ENCODE peak calls at places on chromosomes 7 and 10, in nine cellular contexts. Z, A, Q, U, I, H, P, J and E are unnamed samples.

GRCh38 chr10:89301721-89302445 is at the start of gene IFIT2:
- DNase-seq in U (peak; percentile 55), I (peak; percentile 85), A (peak; percentile 75), Q (no peak), P (peak; percentile 78), H (peak; percentile 66), Z (peak; percentile 58), J (peak; percentile 42), E (peak; percentile 53)

GRCh38 chr7:96596120-96596826 is 113.4 kb downstream of the SEM1 start:
- DNase-seq in P (peak; percentile 6), J (peak; percentile 27), H (no peak), Z (no peak), U (peak; percentile 41), I (peak; percentile 11), Q (peak; percentile 50), A (peak; percentile 2), E (no peak)

GRCh38 chr10:121092341-121093099 is 241.4 kb downstream of the WDR11 start:
- DNase-seq in J (no peak), I (peak; percentile 73), U (no peak), Z (no peak), A (no peak), H (no peak), P (no peak), Q (no peak), E (no peak)

GRCh38 chr10:93235686-93236085 is 162.0 kb downstream of the CYP26A1 start:
- DNase-seq in P (peak; percentile 92), I (peak; percentile 77), J (no peak), Q (no peak), H (no peak), A (peak; percentile 62), Z (no peak), U (no peak), E (no peak)

GRCh38 chr10:94524146-94524545 is 21.4 kb upstream of the HELLS start:
- DNase-seq in Z (no peak), I (peak; percentile 44), J (no peak), Q (no peak), U (no peak), A (peak; percentile 46), P (peak; percentile 63), H (no peak), E (no peak)

GRCh38 chr7:129969881-129970446 is 17.2 kb upstream of the UBE2H start:
- DNase-seq in Q (no peak), A (peak; percentile 78), J (no peak), P (peak; percentile 36), Z (no peak), H (no peak), I (peak; percentile 81), U (peak; percentile 29), E (peak; percentile 58)

GRCh38 chr10:49534670-49535381 is 4.1 kb downstream of the ERCC6 start:
- DNase-seq in J (no peak), P (peak; percentile 80), H (peak; percentile 91), Z (no peak), U (no peak), Q (no peak), I (peak; percentile 70), A (peak; percentile 64), E (no peak)

GRCh38 chr7:25726180-25726579 is 425.8 kb upstream of the NFE2L3 start:
- DNase-seq in Z (no peak), I (no peak), A (no peak), P (no peak), Q (no peak), J (no peak), H (no peak), U (no peak), E (no peak)

GRCh38 chr10:121057291-121057690 is 206.1 kb downstream of the WDR11 start:
- DNase-seq in A (no peak), H (no peak), U (no peak), I (no peak), Z (no peak), J (no peak), P (no peak), Q (no peak), E (no peak)

GRCh38 chr7:144489504-144489903 is 86.0 kb upstream of the NOBOX start:
- DNase-seq in J (no peak), U (no peak), A (no peak), H (no peak), P (no peak), Q (no peak), I (no peak), Z (no peak), E (no peak)

GRCh38 chr10:27446091-27446918 is 57.8 kb upstream of the RAB18 start:
- DNase-seq in Z (no peak), Q (peak; percentile 9), J (no peak), A (peak; percentile 52), P (peak; percentile 55), U (peak; percentile 65), H (no peak), I (peak; percentile 60), E (no peak)
- H3K4me3 ChIP-seq in Z (no peak overlapping the region), Q (no peak overlapping the region), J (no peak overlapping the region), A (no peak overlapping the region), P (no peak overlapping the region), U (no peak overlapping the region), H (no peak overlapping the region), I (no peak overlapping the region), E (no peak overlapping the region)

GRCh38 chr7:115086146-115086841 is 164.4 kb downstream of the MDFIC start:
- DNase-seq in J (no peak), Z (no peak), I (no peak), U (no peak), H (no peak), Q (no peak), P (no peak), A (no peak), E (no peak)
- TF ChIP-seq CTCF in J (no peak), Z (no peak), I (no peak), U (peak; percentile 36), H (no peak), Q (peak; percentile 37), P (peak; percentile 10), A (no peak), E (no peak)

DNA sequence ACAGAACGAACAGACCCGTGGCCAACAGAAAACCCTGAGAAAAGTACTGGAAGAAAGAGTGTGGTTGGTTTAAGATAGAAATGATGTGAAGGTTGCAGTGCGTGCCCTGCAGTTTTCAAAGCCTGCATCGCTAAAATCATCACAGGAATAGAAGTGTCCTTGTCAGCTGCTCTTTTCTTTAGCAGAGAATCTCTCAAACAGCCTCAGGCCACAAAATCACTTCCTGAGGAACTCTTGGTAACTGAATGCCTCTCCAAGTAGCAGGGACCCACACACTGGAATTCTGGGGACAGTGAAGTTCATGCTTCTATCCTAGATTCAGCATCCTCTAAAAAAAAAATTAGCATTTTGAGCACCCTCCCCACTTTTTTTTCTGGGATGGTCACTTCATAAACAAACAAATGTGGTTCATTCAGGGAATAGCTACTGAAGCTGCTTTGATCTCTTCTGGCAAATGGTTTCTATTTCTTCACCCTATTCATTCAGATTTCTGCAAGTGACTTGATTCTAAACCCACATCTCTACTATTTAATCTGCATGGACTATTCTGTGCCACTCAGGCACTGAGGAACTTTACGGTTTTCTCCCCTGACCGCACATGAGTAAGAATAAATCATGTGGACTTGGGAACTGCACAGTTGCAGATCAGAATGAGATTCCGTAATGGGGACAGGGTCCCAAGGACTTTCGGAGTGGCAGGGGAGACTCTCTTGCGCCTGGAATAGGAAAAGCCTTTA is 306.9 kb downstream of the FRMD4A start:
- DNase-seq in A (no peak), I (no peak), U (no peak), J (no peak), P (no peak), Q (no peak), H (no peak), Z (no peak), E (no peak)
- H3K4me3 ChIP-seq in A (no peak overlapping the region), I (no peak overlapping the region), U (no peak overlapping the region), J (peak overlapping the region; percentile 12), P (no peak overlapping the region), Q (no peak overlapping the region), H (peak overlapping the region; percentile 48), Z (no peak overlapping the region), E (peak overlapping the region; percentile 1)

DNA sequence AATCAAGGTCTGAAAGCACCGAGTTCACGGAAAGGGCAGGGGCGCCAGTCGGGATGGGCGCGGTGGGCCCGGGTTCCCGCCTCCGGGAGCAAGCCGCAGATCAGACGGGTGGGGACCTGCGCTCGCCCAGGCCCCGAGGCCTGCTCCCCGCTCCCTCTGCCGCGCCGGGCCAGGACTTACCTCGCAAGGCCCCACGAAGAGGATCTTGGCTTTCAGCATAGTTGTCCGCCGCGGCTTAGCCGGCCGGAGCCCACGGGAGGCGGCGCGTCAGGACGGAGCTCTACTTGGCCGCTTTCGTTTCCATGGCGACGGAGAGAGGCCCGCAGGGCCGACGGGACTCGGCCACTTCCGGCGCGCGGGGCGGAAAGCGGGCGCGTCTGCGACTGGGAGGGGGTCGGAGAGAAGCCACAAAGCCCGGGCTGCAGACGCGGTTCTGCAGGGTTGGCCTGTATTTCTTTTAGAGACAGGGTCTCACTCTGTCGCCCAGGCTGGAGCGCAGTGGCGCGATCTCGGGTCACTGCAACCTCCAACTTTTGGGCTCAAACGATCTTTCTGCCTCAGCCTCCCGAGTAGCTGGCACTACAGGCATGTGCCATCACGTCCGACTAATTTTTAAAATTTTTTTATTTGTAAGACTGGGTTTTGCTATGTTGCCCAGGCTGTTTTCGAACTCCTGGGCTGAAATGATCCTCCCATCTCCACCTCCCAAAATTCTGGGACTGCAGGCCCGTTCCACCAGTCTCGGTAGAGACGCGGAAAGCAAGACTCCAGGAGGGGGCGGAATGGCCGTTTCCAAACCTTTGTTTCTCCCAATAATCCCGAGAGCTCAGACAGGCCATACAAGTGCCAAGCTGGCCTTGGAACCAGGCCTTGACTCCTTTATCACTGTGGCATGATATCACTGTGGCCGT is at the start of gene IFT22:
- DNase-seq in P (peak; percentile 83), H (peak; percentile 36), A (peak; percentile 93), Q (peak; percentile 99), J (peak; percentile 94), U (peak; percentile 96), I (peak; percentile 93), Z (peak; percentile 95), E (peak; percentile 94)
- TF ChIP-seq CTCF in P (peak; percentile 39), H (no peak), A (peak; percentile 29), Q (peak; percentile 57), J (no peak), U (peak; percentile 53), I (peak; percentile 73), Z (no peak), E (no peak)